ENCODE peak calls at places on chromosome 15, in six cellular contexts. One of them, this sample, is unnamed.

GRCh38 chr15:52870015-52870414 is 79.9 kb upstream of the ONECUT1 start:
- DNase-seq in activated effector memory CD4-positive, alpha-beta T cell treated with Interleukin-2 at 50 U/mL for 16 hours: no peak
- DNase-seq in bronchial epithelial cell: no peak
- DNase-seq in stimulated activated CD8-positive, alpha-beta memory T cell treated with anti-CD3 and anti-CD28 coated beads, Interleukin-15, amount 100 ng/mL, for 4 hours: no peak
- DNase-seq in activated CD8-positive, alpha-beta memory T cell treated with anti-CD3 and anti-CD28 coated beads, Interleukin-2, amount 50 U/mL, for 48 hours: no peak
- DNase-seq in lower lobe of right lung: no peak
- DNase-seq in this sample: no peak

GRCh38 chr15:86231864-86232801 is 152.5 kb downstream of the AGBL1 start:
- DNase-seq in activated effector memory CD4-positive, alpha-beta T cell treated with Interleukin-2 at 50 U/mL for 16 hours: no peak
- DNase-seq in bronchial epithelial cell: peak
- DNase-seq in stimulated activated CD8-positive, alpha-beta memory T cell treated with anti-CD3 and anti-CD28 coated beads, Interleukin-15, amount 100 ng/mL, for 4 hours: no peak
- DNase-seq in activated CD8-positive, alpha-beta memory T cell treated with anti-CD3 and anti-CD28 coated beads, Interleukin-2, amount 50 U/mL, for 48 hours: peak
- DNase-seq in lower lobe of right lung: no peak
- DNase-seq in this sample: no peak

GRCh38 chr15:60179786-60180391 is 175.8 kb downstream of the FOXB1 start:
- DNase-seq in activated effector memory CD4-positive, alpha-beta T cell treated with Interleukin-2 at 50 U/mL for 16 hours: no peak
- DNase-seq in bronchial epithelial cell: peak
- DNase-seq in stimulated activated CD8-positive, alpha-beta memory T cell treated with anti-CD3 and anti-CD28 coated beads, Interleukin-15, amount 100 ng/mL, for 4 hours: no peak
- DNase-seq in activated CD8-positive, alpha-beta memory T cell treated with anti-CD3 and anti-CD28 coated beads, Interleukin-2, amount 50 U/mL, for 48 hours: no peak
- DNase-seq in lower lobe of right lung: no peak
- DNase-seq in this sample: no peak

GRCh38 chr15:33055962-33056361 is 138.6 kb downstream of the FMN1 start:
- DNase-seq in activated effector memory CD4-positive, alpha-beta T cell treated with Interleukin-2 at 50 U/mL for 16 hours: no peak
- DNase-seq in bronchial epithelial cell: no peak
- DNase-seq in stimulated activated CD8-positive, alpha-beta memory T cell treated with anti-CD3 and anti-CD28 coated beads, Interleukin-15, amount 100 ng/mL, for 4 hours: no peak
- DNase-seq in activated CD8-positive, alpha-beta memory T cell treated with anti-CD3 and anti-CD28 coated beads, Interleukin-2, amount 50 U/mL, for 48 hours: no peak
- DNase-seq in lower lobe of right lung: no peak
- DNase-seq in this sample: no peak

GRCh38 chr15:47503884-47504283 is 213.4 kb upstream of the SEMA6D start:
- DNase-seq in activated effector memory CD4-positive, alpha-beta T cell treated with Interleukin-2 at 50 U/mL for 16 hours: no peak
- DNase-seq in bronchial epithelial cell: no peak
- DNase-seq in stimulated activated CD8-positive, alpha-beta memory T cell treated with anti-CD3 and anti-CD28 coated beads, Interleukin-15, amount 100 ng/mL, for 4 hours: no peak
- DNase-seq in activated CD8-positive, alpha-beta memory T cell treated with anti-CD3 and anti-CD28 coated beads, Interleukin-2, amount 50 U/mL, for 48 hours: no peak
- DNase-seq in lower lobe of right lung: no peak
- DNase-seq in this sample: no peak

GRCh38 chr15:27532358-27532757 is 561.4 kb downstream of the GABRG3 start:
- DNase-seq in activated effector memory CD4-positive, alpha-beta T cell treated with Interleukin-2 at 50 U/mL for 16 hours: no peak
- DNase-seq in bronchial epithelial cell: no peak
- DNase-seq in stimulated activated CD8-positive, alpha-beta memory T cell treated with anti-CD3 and anti-CD28 coated beads, Interleukin-15, amount 100 ng/mL, for 4 hours: no peak
- DNase-seq in activated CD8-positive, alpha-beta memory T cell treated with anti-CD3 and anti-CD28 coated beads, Interleukin-2, amount 50 U/mL, for 48 hours: no peak
- DNase-seq in lower lobe of right lung: no peak
- DNase-seq in this sample: no peak

GRCh38 chr15:39495871-39496459 is 84.9 kb upstream of the THBS1 start:
- DNase-seq in activated effector memory CD4-positive, alpha-beta T cell treated with Interleukin-2 at 50 U/mL for 16 hours: no peak
- DNase-seq in bronchial epithelial cell: peak
- DNase-seq in stimulated activated CD8-positive, alpha-beta memory T cell treated with anti-CD3 and anti-CD28 coated beads, Interleukin-15, amount 100 ng/mL, for 4 hours: no peak
- DNase-seq in activated CD8-positive, alpha-beta memory T cell treated with anti-CD3 and anti-CD28 coated beads, Interleukin-2, amount 50 U/mL, for 48 hours: no peak
- DNase-seq in lower lobe of right lung: no peak
- DNase-seq in this sample: no peak

GRCh38 chr15:64162478-64162868 is 349 bp downstream of the PPIB start:
- DNase-seq in activated effector memory CD4-positive, alpha-beta T cell treated with Interleukin-2 at 50 U/mL for 16 hours: no peak
- DNase-seq in bronchial epithelial cell: no peak
- DNase-seq in stimulated activated CD8-positive, alpha-beta memory T cell treated with anti-CD3 and anti-CD28 coated beads, Interleukin-15, amount 100 ng/mL, for 4 hours: no peak
- DNase-seq in activated CD8-positive, alpha-beta memory T cell treated with anti-CD3 and anti-CD28 coated beads, Interleukin-2, amount 50 U/mL, for 48 hours: no peak
- DNase-seq in lower lobe of right lung: no peak
- DNase-seq in this sample: no peak

GRCh38 chr15:83571820-83572707 is 81.9 kb upstream of the ADAMTSL3 start:
- DNase-seq in activated effector memory CD4-positive, alpha-beta T cell treated with Interleukin-2 at 50 U/mL for 16 hours: no peak
- DNase-seq in bronchial epithelial cell: peak
- DNase-seq in stimulated activated CD8-positive, alpha-beta memory T cell treated with anti-CD3 and anti-CD28 coated beads, Interleukin-15, amount 100 ng/mL, for 4 hours: no peak
- DNase-seq in activated CD8-positive, alpha-beta memory T cell treated with anti-CD3 and anti-CD28 coated beads, Interleukin-2, amount 50 U/mL, for 48 hours: no peak
- DNase-seq in lower lobe of right lung: no peak
- DNase-seq in this sample: no peak

GRCh38 chr15:74889390-74889881 is 406 bp upstream of the MPI start:
- DNase-seq in activated effector memory CD4-positive, alpha-beta T cell treated with Interleukin-2 at 50 U/mL for 16 hours: no peak
- DNase-seq in bronchial epithelial cell: peak
- DNase-seq in stimulated activated CD8-positive, alpha-beta memory T cell treated with anti-CD3 and anti-CD28 coated beads, Interleukin-15, amount 100 ng/mL, for 4 hours: no peak
- DNase-seq in activated CD8-positive, alpha-beta memory T cell treated with anti-CD3 and anti-CD28 coated beads, Interleukin-2, amount 50 U/mL, for 48 hours: no peak
- DNase-seq in lower lobe of right lung: peak
- DNase-seq in this sample: no peak

GRCh38 chr15:56428821-56429458 is 36.0 kb downstream of the MNS1 start:
- DNase-seq in activated effector memory CD4-positive, alpha-beta T cell treated with Interleukin-2 at 50 U/mL for 16 hours: no peak
- DNase-seq in bronchial epithelial cell: peak
- DNase-seq in stimulated activated CD8-positive, alpha-beta memory T cell treated with anti-CD3 and anti-CD28 coated beads, Interleukin-15, amount 100 ng/mL, for 4 hours: no peak
- DNase-seq in activated CD8-positive, alpha-beta memory T cell treated with anti-CD3 and anti-CD28 coated beads, Interleukin-2, amount 50 U/mL, for 48 hours: no peak
- DNase-seq in lower lobe of right lung: no peak
- DNase-seq in this sample: no peak

GRCh38 chr15:73295630-73296286 is 73.0 kb downstream of the HCN4 start:
- DNase-seq in activated effector memory CD4-positive, alpha-beta T cell treated with Interleukin-2 at 50 U/mL for 16 hours: no peak
- DNase-seq in bronchial epithelial cell: peak
- DNase-seq in stimulated activated CD8-positive, alpha-beta memory T cell treated with anti-CD3 and anti-CD28 coated beads, Interleukin-15, amount 100 ng/mL, for 4 hours: no peak
- DNase-seq in activated CD8-positive, alpha-beta memory T cell treated with anti-CD3 and anti-CD28 coated beads, Interleukin-2, amount 50 U/mL, for 48 hours: no peak
- DNase-seq in lower lobe of right lung: no peak
- DNase-seq in this sample: no peak

GRCh38 chr15:74821790-74822158 is 4.7 kb upstream of the CPLX3 start:
- DNase-seq in activated effector memory CD4-positive, alpha-beta T cell treated with Interleukin-2 at 50 U/mL for 16 hours: no peak
- DNase-seq in bronchial epithelial cell: no peak
- DNase-seq in stimulated activated CD8-positive, alpha-beta memory T cell treated with anti-CD3 and anti-CD28 coated beads, Interleukin-15, amount 100 ng/mL, for 4 hours: no peak
- DNase-seq in activated CD8-positive, alpha-beta memory T cell treated with anti-CD3 and anti-CD28 coated beads, Interleukin-2, amount 50 U/mL, for 48 hours: no peak
- DNase-seq in lower lobe of right lung: no peak
- DNase-seq in this sample: no peak

GRCh38 chr15:20340331-20340811 is 201.2 kb downstream of the GOLGA6L6 start:
- DNase-seq in activated effector memory CD4-positive, alpha-beta T cell treated with Interleukin-2 at 50 U/mL for 16 hours: peak
- DNase-seq in bronchial epithelial cell: no peak
- DNase-seq in stimulated activated CD8-positive, alpha-beta memory T cell treated with anti-CD3 and anti-CD28 coated beads, Interleukin-15, amount 100 ng/mL, for 4 hours: no peak
- DNase-seq in activated CD8-positive, alpha-beta memory T cell treated with anti-CD3 and anti-CD28 coated beads, Interleukin-2, amount 50 U/mL, for 48 hours: peak
- DNase-seq in lower lobe of right lung: peak
- DNase-seq in this sample: peak

GRCh38 chr15:71501344-71502128 is 308.8 kb upstream of the NR2E3 start:
- DNase-seq in activated effector memory CD4-positive, alpha-beta T cell treated with Interleukin-2 at 50 U/mL for 16 hours: no peak
- DNase-seq in bronchial epithelial cell: no peak
- DNase-seq in stimulated activated CD8-positive, alpha-beta memory T cell treated with anti-CD3 and anti-CD28 coated beads, Interleukin-15, amount 100 ng/mL, for 4 hours: no peak
- DNase-seq in activated CD8-positive, alpha-beta memory T cell treated with anti-CD3 and anti-CD28 coated beads, Interleukin-2, amount 50 U/mL, for 48 hours: no peak
- DNase-seq in lower lobe of right lung: no peak
- DNase-seq in this sample: no peak

This sample was measured in activated B cell treated with CpG ODN at 0.5 μM for 24 hours.